ENCODE peak calls at places on chromosomes 7 and 10, in seven cellular contexts. S is fibroblast of villous mesenchyme, B is testis, N is GM12865, U is OCI-LY7, L is fibroblast of lung, G is stomach. E is an unnamed sample.
A peak's percentile ranks its signal among the peaks of the same experiment; 100 is the strongest.

GRCh38 chr10:44415121-44415520 is 30.2 kb upstream of the CXCL12 start:
- DNase-seq in S (peak; percentile 14), B (no peak), N (no peak), U (no peak), L (no peak), G (no peak), E (no peak)

GRCh38 chr7:26399309-26399610 is 107.6 kb downstream of the SNX10 start:
- DNase-seq in S (no peak), B (peak; percentile 63), N (no peak), U (no peak), L (peak; percentile 18), G (peak; percentile 28), E (peak; percentile 51)

GRCh38 chr10:104406715-104407517 is 53.3 kb downstream of the CFAP58 start:
- DNase-seq in S (peak; percentile 39), B (no peak), N (peak; percentile 32), U (peak; percentile 25), L (peak; percentile 74), G (no peak), E (no peak)

GRCh38 chr7:36625247-36625646 is 99.0 kb downstream of the AOAH start:
- DNase-seq in S (peak; percentile 16), B (no peak), N (no peak), U (no peak), L (no peak), G (no peak), E (no peak)

GRCh38 chr7:139340808-139341057 is 404 bp upstream of the FMC1 start:
- DNase-seq in S (no peak), B (no peak), N (no peak), U (no peak), L (no peak), G (no peak), E (no peak)

GRCh38 chr7:158264881-158265742 is 322.5 kb downstream of the PTPRN2 start:
- DNase-seq in S (no peak), B (no peak), N (no peak), U (no peak), L (no peak), G (no peak), E (no peak)

GRCh38 chr10:127013696-127014095 is 108.5 kb downstream of the DOCK1 start:
- DNase-seq in S (no peak), B (no peak), N (no peak), U (no peak), L (no peak), G (no peak), E (no peak)

GRCh38 chr7:135183478-135183877 is 13.0 kb upstream of the CYREN start:
- DNase-seq in S (no peak), B (no peak), N (no peak), U (no peak), L (no peak), G (peak; percentile 15), E (no peak)

GRCh38 chr10:93816123-93816747 is 58.5 kb downstream of the LGI1 start:
- DNase-seq in S (peak; percentile 77), B (peak; percentile 80), N (peak; percentile 44), U (peak; percentile 13), L (peak; percentile 61), G (peak; percentile 63), E (peak; percentile 44)
- H3K4me3 ChIP-seq in S (no peak overlapping the region), B (no peak overlapping the region), N (no peak overlapping the region), U (no peak overlapping the region), L (no peak overlapping the region), G (peak overlapping the region; percentile 8), E (no peak overlapping the region)

DNA sequence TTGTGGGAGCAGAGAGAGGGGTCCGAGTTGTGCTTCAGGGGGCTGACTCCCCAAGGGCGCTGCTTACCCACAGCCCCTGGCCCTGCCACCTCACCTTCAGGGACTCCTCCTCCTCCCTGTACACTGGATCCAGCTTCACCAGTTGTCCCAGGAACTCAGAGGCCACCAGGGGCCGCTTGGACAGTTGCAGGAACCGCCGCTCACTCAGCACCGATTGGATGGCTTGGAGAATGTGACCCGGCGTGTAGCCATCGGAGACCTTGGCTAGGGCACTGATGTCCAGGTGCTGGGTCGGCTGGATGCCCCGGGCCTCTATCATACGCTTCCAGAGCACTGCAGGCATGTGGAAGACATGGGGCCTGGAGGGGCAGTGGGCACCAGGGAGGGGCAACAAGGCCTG is 4.5 kb upstream of the ASB10 start:
- DNase-seq in S (no peak), B (no peak), N (no peak), U (no peak), L (no peak), G (no peak), E (no peak)
- TF ChIP-seq CTCF in S (no peak), B (no peak), N (no peak), U (no peak), L (no peak), G (no peak), E (no peak)

GRCh38 chr10:77082601-77083252 is 554.9 kb downstream of the KCNMA1 start:
- DNase-seq in S (no peak), B (no peak), N (no peak), U (no peak), L (peak; percentile 34), G (no peak), E (no peak)
- H3K4me3 ChIP-seq in S (no peak overlapping the region), B (no peak overlapping the region), N (no peak overlapping the region), U (no peak overlapping the region), L (no peak overlapping the region), G (no peak overlapping the region), E (no peak overlapping the region)

GRCh38 chr10:119872860-119873671 is 423 bp upstream of the MCMBP start:
- DNase-seq in S (peak; percentile 87), B (peak; percentile 89), N (peak; percentile 94), U (peak; percentile 91), L (peak; percentile 83), G (peak; percentile 89), E (peak; percentile 94)
- TF ChIP-seq CTCF in S (no peak), B (no peak), N (no peak), U (no peak), L (no peak), G (no peak), E (no peak)

DNA sequence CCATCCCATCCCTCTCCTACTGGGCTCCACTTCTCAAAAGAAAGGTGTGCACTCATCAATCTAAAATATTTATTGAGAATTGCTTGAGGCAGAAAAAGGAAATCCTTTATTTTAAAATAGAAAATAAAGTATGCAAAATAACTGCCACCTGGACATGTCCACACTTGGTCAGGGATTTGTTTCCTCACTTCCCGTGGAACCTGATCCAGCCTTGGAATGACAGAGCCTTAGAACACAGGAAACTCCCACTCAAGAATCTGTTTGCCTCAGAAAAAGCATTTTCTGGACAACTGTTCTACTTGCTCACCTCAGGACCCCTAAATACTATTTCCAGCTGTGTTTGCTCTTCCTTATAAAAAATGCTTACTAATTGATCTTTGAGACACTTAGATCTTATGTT is 29.0 kb downstream of the AKR1C8 start:
- DNase-seq in S (no peak), B (no peak), N (no peak), U (no peak), L (no peak), G (no peak), E (no peak)
- H3K4me3 ChIP-seq in S (no peak overlapping the region), B (no peak overlapping the region), N (no peak overlapping the region), U (no peak overlapping the region), L (no peak overlapping the region), G (no peak overlapping the region), E (no peak overlapping the region)

GRCh38 chr10:128345331-128345730 is 219.1 kb upstream of the MKI67 start:
- DNase-seq in S (no peak), B (no peak), N (no peak), U (no peak), L (no peak), G (no peak), E (no peak)
- TF ChIP-seq CTCF in S (no peak), B (no peak), N (no peak), U (no peak), L (no peak), G (no peak), E (no peak)